ENCODE peak calls at places on chromosomes 2 and 18, in seven cellular contexts. One of them, this sample, is unnamed.

GRCh38 chr2:238160206-238161129 is 1.7 kb downstream of the ERFE start:
- DNase-seq in astrocyte: no peak
- DNase-seq in upper lobe of left lung: no peak
- DNase-seq in GM10248: no peak
- DNase-seq in foreskin keratinocyte: no peak
- DNase-seq in A549: no peak
- DNase-seq in GM12878: no peak
- DNase-seq in this sample: no peak

GRCh38 chr2:141940709-141941108 is 190.1 kb downstream of the LRP1B start:
- DNase-seq in A549: no peak
- DNase-seq in upper lobe of left lung: no peak
- DNase-seq in astrocyte: no peak
- DNase-seq in GM10248: no peak
- DNase-seq in foreskin keratinocyte: no peak
- DNase-seq in GM12878: no peak
- DNase-seq in this sample: no peak

GRCh38 chr2:101883860-101884259 is 107.9 kb upstream of the IL1R2 start:
- DNase-seq in GM10248: peak; percentile 39
- DNase-seq in GM12878: no peak
- DNase-seq in A549: peak; percentile 31
- DNase-seq in upper lobe of left lung: no peak
- DNase-seq in astrocyte: peak; percentile 39
- DNase-seq in foreskin keratinocyte: peak; percentile 35
- DNase-seq in this sample: peak; percentile 31

GRCh38 chr2:236934166-236934565 is 151.5 kb upstream of the COPS8 start:
- DNase-seq in foreskin keratinocyte: no peak
- DNase-seq in astrocyte: no peak
- DNase-seq in upper lobe of left lung: no peak
- DNase-seq in GM10248: no peak
- DNase-seq in A549: no peak
- DNase-seq in GM12878: no peak
- DNase-seq in this sample: no peak

GRCh38 chr2:201558232-201558631 is 85.1 kb downstream of the TMEM237 start:
- DNase-seq in A549: no peak
- DNase-seq in GM10248: no peak
- DNase-seq in GM12878: no peak
- DNase-seq in upper lobe of left lung: no peak
- DNase-seq in astrocyte: no peak
- DNase-seq in foreskin keratinocyte: no peak
- DNase-seq in this sample: no peak

GRCh38 chr2:178873912-178874311 is 66.7 kb upstream of the TTN start:
- DNase-seq in GM10248: no peak
- DNase-seq in A549: no peak
- DNase-seq in foreskin keratinocyte: no peak
- DNase-seq in astrocyte: no peak
- DNase-seq in GM12878: no peak
- DNase-seq in upper lobe of left lung: no peak
- DNase-seq in this sample: no peak

GRCh38 chr2:237895544-237896506 is 36.4 kb downstream of the RAMP1 start:
- DNase-seq in A549: no peak
- DNase-seq in astrocyte: peak; percentile 16
- DNase-seq in GM10248: no peak
- DNase-seq in upper lobe of left lung: no peak
- DNase-seq in foreskin keratinocyte: peak; percentile 29
- DNase-seq in GM12878: no peak
- DNase-seq in this sample: no peak

GRCh38 chr18:45626330-45627203 is 11.3 kb downstream of the SLC14A2 start:
- DNase-seq in A549: no peak
- DNase-seq in upper lobe of left lung: no peak
- DNase-seq in GM12878: no peak
- DNase-seq in foreskin keratinocyte: peak; percentile 78
- DNase-seq in GM10248: no peak
- DNase-seq in astrocyte: peak; percentile 61
- DNase-seq in this sample: peak; percentile 46

GRCh38 chr2:144500567-144500966 is 19.4 kb downstream of the ZEB2 start:
- DNase-seq in GM10248: no peak
- DNase-seq in foreskin keratinocyte: no peak
- DNase-seq in upper lobe of left lung: no peak
- DNase-seq in GM12878: no peak
- DNase-seq in A549: no peak
- DNase-seq in astrocyte: no peak
- DNase-seq in this sample: no peak

GRCh38 chr2:215556979-215557378 is 121.1 kb upstream of the FN1 start:
- DNase-seq in GM12878: no peak
- DNase-seq in foreskin keratinocyte: no peak
- DNase-seq in astrocyte: peak; percentile 49
- DNase-seq in upper lobe of left lung: no peak
- DNase-seq in A549: no peak
- DNase-seq in GM10248: no peak
- DNase-seq in this sample: no peak

GRCh38 chr2:146240376-146240775 is 1604.5 kb upstream of the ACVR2A start:
- DNase-seq in astrocyte: peak; percentile 9
- DNase-seq in GM10248: no peak
- DNase-seq in GM12878: no peak
- DNase-seq in foreskin keratinocyte: no peak
- DNase-seq in A549: no peak
- DNase-seq in upper lobe of left lung: no peak
- DNase-seq in this sample: no peak

GRCh38 chr2:105373895-105374401 is 24.9 kb downstream of the FHL2 start:
- DNase-seq in GM12878: peak; percentile 66
- DNase-seq in GM10248: peak; percentile 74
- DNase-seq in astrocyte: no peak
- DNase-seq in foreskin keratinocyte: peak; percentile 56
- DNase-seq in A549: no peak
- DNase-seq in upper lobe of left lung: no peak
- DNase-seq in this sample: no peak

GRCh38 chr2:148650881-148651280 is 6.3 kb downstream of the EPC2 start:
- DNase-seq in upper lobe of left lung: no peak
- DNase-seq in foreskin keratinocyte: no peak
- DNase-seq in GM12878: no peak
- DNase-seq in astrocyte: no peak
- DNase-seq in A549: no peak
- DNase-seq in GM10248: no peak
- DNase-seq in this sample: no peak

GRCh38 chr18:49812321-49813070 is 837 bp downstream of the ACAA2 start:
- DNase-seq in foreskin keratinocyte: no peak
- DNase-seq in A549: no peak
- DNase-seq in GM10248: no peak
- DNase-seq in GM12878: no peak
- DNase-seq in upper lobe of left lung: no peak
- DNase-seq in astrocyte: peak; percentile 24
- DNase-seq in this sample: no peak

GRCh38 chr2:232393556-232393955 is 13.1 kb upstream of the ALPG start:
- DNase-seq in astrocyte: no peak
- DNase-seq in A549: no peak
- DNase-seq in GM10248: no peak
- DNase-seq in foreskin keratinocyte: no peak
- DNase-seq in GM12878: no peak
- DNase-seq in upper lobe of left lung: no peak
- DNase-seq in this sample: no peak

GRCh38 chr2:110101280-110101844 is 14.3 kb downstream of the MALL start:
- DNase-seq in A549: peak; percentile 68
- DNase-seq in upper lobe of left lung: peak; percentile 100
- DNase-seq in foreskin keratinocyte: peak; percentile 99
- DNase-seq in astrocyte: peak; percentile 100
- DNase-seq in GM10248: no peak
- DNase-seq in GM12878: no peak
- DNase-seq in this sample: peak; percentile 100

GRCh38 chr2:170408461-170409163 is 230.7 kb downstream of the MYO3B start:
- DNase-seq in GM12878: no peak
- DNase-seq in astrocyte: no peak
- DNase-seq in upper lobe of left lung: no peak
- DNase-seq in foreskin keratinocyte: no peak
- DNase-seq in A549: no peak
- DNase-seq in GM10248: no peak
- DNase-seq in this sample: no peak

GRCh38 chr2:225670111-225670974 is 270.8 kb downstream of the NYAP2 start:
- DNase-seq in astrocyte: peak; percentile 35
- DNase-seq in upper lobe of left lung: no peak
- DNase-seq in GM10248: no peak
- DNase-seq in A549: peak; percentile 16
- DNase-seq in GM12878: no peak
- DNase-seq in foreskin keratinocyte: peak; percentile 7
- DNase-seq in this sample: peak; percentile 49

GRCh38 chr2:182148344-182148743 is 162.7 kb downstream of the PPP1R1C start:
- DNase-seq in A549: no peak
- DNase-seq in astrocyte: peak; percentile 33
- DNase-seq in GM10248: no peak
- DNase-seq in upper lobe of left lung: no peak
- DNase-seq in foreskin keratinocyte: no peak
- DNase-seq in GM12878: no peak
- DNase-seq in this sample: no peak

GRCh38 chr2:64404002-64404731 is 49.8 kb upstream of the LGALSL start:
- DNase-seq in GM10248: no peak
- DNase-seq in A549: no peak
- DNase-seq in foreskin keratinocyte: no peak
- DNase-seq in GM12878: no peak
- DNase-seq in astrocyte: peak; percentile 69
- DNase-seq in upper lobe of left lung: peak; percentile 73
- DNase-seq in this sample: no peak

GRCh38 chr2:231460073-231460861 is 4.0 kb downstream of the NCL start:
- DNase-seq in upper lobe of left lung: no peak
- DNase-seq in foreskin keratinocyte: no peak
- DNase-seq in GM12878: no peak
- DNase-seq in GM10248: no peak
- DNase-seq in astrocyte: no peak
- DNase-seq in A549: no peak
- DNase-seq in this sample: no peak

GRCh38 chr2:219142329-219142728 is 18.3 kb downstream of the NHEJ1 start:
- DNase-seq in GM12878: no peak
- DNase-seq in foreskin keratinocyte: no peak
- DNase-seq in A549: no peak
- DNase-seq in upper lobe of left lung: no peak
- DNase-seq in GM10248: no peak
- DNase-seq in astrocyte: peak; percentile 68
- DNase-seq in this sample: peak; percentile 84

GRCh38 chr18:57561728-57562423 is 24.6 kb downstream of the FECH start:
- DNase-seq in GM12878: no peak
- DNase-seq in foreskin keratinocyte: no peak
- DNase-seq in upper lobe of left lung: no peak
- DNase-seq in A549: peak; percentile 51
- DNase-seq in GM10248: peak; percentile 67
- DNase-seq in astrocyte: peak; percentile 20
- DNase-seq in this sample: no peak

GRCh38 chr2:224586127-224586702 is 1.1 kb upstream of the CUL3 start:
- DNase-seq in foreskin keratinocyte: no peak
- DNase-seq in A549: no peak
- DNase-seq in upper lobe of left lung: no peak
- DNase-seq in GM12878: no peak
- DNase-seq in GM10248: peak; percentile 20
- DNase-seq in astrocyte: no peak
- DNase-seq in this sample: no peak

GRCh38 chr2:29942711-29943110 is 21.3 kb upstream of the ALK start:
- DNase-seq in upper lobe of left lung: no peak
- DNase-seq in GM10248: no peak
- DNase-seq in foreskin keratinocyte: no peak
- DNase-seq in GM12878: no peak
- DNase-seq in A549: no peak
- DNase-seq in astrocyte: no peak
- DNase-seq in this sample: no peak

GRCh38 chr2:26235089-26235488 is 9.3 kb downstream of the HADHA start:
- DNase-seq in GM12878: no peak
- DNase-seq in foreskin keratinocyte: no peak
- DNase-seq in A549: no peak
- DNase-seq in astrocyte: no peak
- DNase-seq in GM10248: no peak
- DNase-seq in upper lobe of left lung: no peak
- DNase-seq in this sample: no peak
- TF ChIP-seq CTCF in GM12878: peak; percentile 8
- TF ChIP-seq CTCF in foreskin keratinocyte: peak; percentile 58
- TF ChIP-seq CTCF in A549: peak; percentile 32
- TF ChIP-seq CTCF in astrocyte: no peak
- TF ChIP-seq CTCF in GM10248: no peak
- TF ChIP-seq CTCF in upper lobe of left lung: no peak
- TF ChIP-seq CTCF in this sample: peak; percentile 18

GRCh38 chr2:153871231-153872221 is at the start of gene GALNT13:
- DNase-seq in GM10248: no peak
- DNase-seq in astrocyte: peak; percentile 33
- DNase-seq in A549: peak; percentile 47
- DNase-seq in GM12878: no peak
- DNase-seq in upper lobe of left lung: peak; percentile 47
- DNase-seq in foreskin keratinocyte: no peak
- DNase-seq in this sample: no peak
- TF ChIP-seq CTCF in GM10248: no peak
- TF ChIP-seq CTCF in astrocyte: no peak
- TF ChIP-seq CTCF in A549: peak; percentile 27
- TF ChIP-seq CTCF in GM12878: no peak
- TF ChIP-seq CTCF in upper lobe of left lung: no peak
- TF ChIP-seq CTCF in foreskin keratinocyte: no peak
- TF ChIP-seq CTCF in this sample: no peak

GRCh38 chr18:9737814-9738160 is 29.7 kb downstream of the RAB31 start:
- DNase-seq in A549: no peak
- DNase-seq in astrocyte: no peak
- DNase-seq in foreskin keratinocyte: no peak
- DNase-seq in upper lobe of left lung: no peak
- DNase-seq in GM12878: no peak
- DNase-seq in GM10248: no peak
- DNase-seq in this sample: no peak
- TF ChIP-seq CTCF in A549: no peak
- TF ChIP-seq CTCF in astrocyte: no peak
- TF ChIP-seq CTCF in foreskin keratinocyte: no peak
- TF ChIP-seq CTCF in upper lobe of left lung: no peak
- TF ChIP-seq CTCF in GM12878: no peak
- TF ChIP-seq CTCF in GM10248: no peak
- TF ChIP-seq CTCF in this sample: no peak

DNA sequence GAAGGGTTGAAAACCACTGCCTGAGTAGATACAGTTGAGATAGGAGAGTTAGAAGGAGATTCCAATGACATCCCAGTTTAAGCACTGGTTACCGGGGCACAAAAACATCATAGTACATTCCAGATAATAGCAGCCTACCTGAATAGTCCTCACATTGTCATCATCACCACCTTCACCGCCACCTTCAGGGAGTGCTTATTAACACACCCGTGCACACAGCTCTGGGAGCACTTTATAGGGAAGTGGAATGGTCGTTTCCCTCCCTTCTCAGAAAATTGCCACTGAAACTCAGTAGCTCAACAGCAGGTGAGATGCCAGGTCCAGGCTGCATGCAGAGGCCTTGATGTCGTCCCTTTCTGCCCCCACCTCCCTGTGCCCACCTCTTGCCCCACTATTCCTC is 8.2 kb downstream of the SERPINB7 start:
- DNase-seq in A549: no peak
- DNase-seq in upper lobe of left lung: no peak
- DNase-seq in GM10248: peak; percentile 6
- DNase-seq in astrocyte: no peak
- DNase-seq in GM12878: no peak
- DNase-seq in foreskin keratinocyte: peak; percentile 64
- DNase-seq in this sample: no peak
- TF ChIP-seq CTCF in A549: no peak
- TF ChIP-seq CTCF in upper lobe of left lung: no peak
- TF ChIP-seq CTCF in GM10248: no peak
- TF ChIP-seq CTCF in astrocyte: no peak
- TF ChIP-seq CTCF in GM12878: peak; percentile 16
- TF ChIP-seq CTCF in foreskin keratinocyte: peak; percentile 69
- TF ChIP-seq CTCF in this sample: no peak